ENCODE peak calls at places on chromosomes 4 and X, in five cellular contexts. One of them, this sample, is unnamed. For H3K27me3, the result is how much of the 10 kb centered on the place peaks cover.

GRCh38 chr4:7750972-7751371 is 188.7 kb downstream of the AFAP1 start:
- DNase-seq in heart right ventricle: no peak
- DNase-seq in upper lobe of right lung: no peak
- DNase-seq in PC-3: no peak
- DNase-seq in brain microvascular endothelial cell: no peak
- DNase-seq in this sample: no peak

GRCh38 chrX:130172127-130172834 is 519 bp downstream of the RAB33A start:
- DNase-seq in heart right ventricle: no peak
- DNase-seq in upper lobe of right lung: no peak
- DNase-seq in PC-3: no peak
- DNase-seq in brain microvascular endothelial cell: no peak
- DNase-seq in this sample: no peak

GRCh38 chrX:147912093-147912801 is 528 bp downstream of the FMR1 start:
- DNase-seq in heart right ventricle: no peak
- DNase-seq in upper lobe of right lung: peak
- DNase-seq in PC-3: peak
- DNase-seq in brain microvascular endothelial cell: peak
- DNase-seq in this sample: peak

GRCh38 chr4:173990879-173991231 is 292.6 kb downstream of the FBXO8 start:
- DNase-seq in heart right ventricle: peak
- DNase-seq in upper lobe of right lung: no peak
- DNase-seq in PC-3: no peak
- DNase-seq in brain microvascular endothelial cell: no peak
- DNase-seq in this sample: no peak

GRCh38 chr4:127251423-127251822 is 381.3 kb upstream of the INTU start:
- DNase-seq in heart right ventricle: no peak
- DNase-seq in upper lobe of right lung: no peak
- DNase-seq in PC-3: peak
- DNase-seq in brain microvascular endothelial cell: no peak
- DNase-seq in this sample: peak

GRCh38 chr4:185573651-185574199 is 38.4 kb upstream of the PDLIM3 start:
- DNase-seq in heart right ventricle: no peak
- DNase-seq in upper lobe of right lung: no peak
- DNase-seq in PC-3: peak
- DNase-seq in brain microvascular endothelial cell: peak
- DNase-seq in this sample: peak

GRCh38 chr4:36280555-36280954 is 861 bp upstream of the DTHD1 start:
- DNase-seq in heart right ventricle: no peak
- DNase-seq in upper lobe of right lung: no peak
- DNase-seq in PC-3: no peak
- DNase-seq in brain microvascular endothelial cell: no peak
- DNase-seq in this sample: peak

GRCh38 chrX:98371994-98372393 is 1488.3 kb downstream of the RPA4 start:
- DNase-seq in heart right ventricle: no peak
- DNase-seq in upper lobe of right lung: no peak
- DNase-seq in PC-3: no peak
- DNase-seq in brain microvascular endothelial cell: no peak
- DNase-seq in this sample: peak

GRCh38 chrX:151999813-152000212 is 25.3 kb upstream of the GABRE start:
- DNase-seq in heart right ventricle: no peak
- DNase-seq in upper lobe of right lung: no peak
- DNase-seq in PC-3: no peak
- DNase-seq in brain microvascular endothelial cell: no peak
- DNase-seq in this sample: no peak

GRCh38 chrX:71378752-71379151 is 12.6 kb downstream of the TAF1 start:
- DNase-seq in heart right ventricle: no peak
- DNase-seq in upper lobe of right lung: no peak
- DNase-seq in PC-3: no peak
- DNase-seq in brain microvascular endothelial cell: no peak
- DNase-seq in this sample: no peak

GRCh38 chr4:94642561-94642866 is 115.2 kb upstream of the BMPR1B start:
- DNase-seq in heart right ventricle: no peak
- DNase-seq in upper lobe of right lung: no peak
- DNase-seq in PC-3: no peak
- DNase-seq in brain microvascular endothelial cell: no peak
- DNase-seq in this sample: no peak

GRCh38 chrX:103329991-103330390 is at the start of gene TCEAL7:
- DNase-seq in heart right ventricle: peak
- DNase-seq in upper lobe of right lung: no peak
- DNase-seq in PC-3: no peak
- DNase-seq in brain microvascular endothelial cell: no peak
- DNase-seq in this sample: peak

GRCh38 chr4:138967313-138967712 is 48.3 kb upstream of the NOCT start:
- DNase-seq in heart right ventricle: no peak
- DNase-seq in upper lobe of right lung: no peak
- DNase-seq in PC-3: no peak
- DNase-seq in brain microvascular endothelial cell: no peak
- DNase-seq in this sample: peak

GRCh38 chrX:9677098-9677739 is 88.4 kb downstream of the GPR143 start:
- DNase-seq in heart right ventricle: peak
- DNase-seq in upper lobe of right lung: no peak
- DNase-seq in PC-3: peak
- DNase-seq in brain microvascular endothelial cell: no peak
- DNase-seq in this sample: peak

GRCh38 chr4:159941076-159941475 is 838.2 kb downstream of the RAPGEF2 start:
- DNase-seq in heart right ventricle: no peak
- DNase-seq in upper lobe of right lung: no peak
- DNase-seq in PC-3: no peak
- DNase-seq in brain microvascular endothelial cell: no peak
- DNase-seq in this sample: no peak

GRCh38 chr4:78936989-78937388 is 2.2 kb downstream of the PAQR3 start:
- DNase-seq in heart right ventricle: no peak
- DNase-seq in upper lobe of right lung: no peak
- DNase-seq in PC-3: no peak
- DNase-seq in brain microvascular endothelial cell: no peak
- DNase-seq in this sample: no peak

GRCh38 chrX:129041319-129041718 is 482.0 kb downstream of the SMARCA1 start:
- DNase-seq in heart right ventricle: no peak
- DNase-seq in upper lobe of right lung: no peak
- DNase-seq in PC-3: no peak
- DNase-seq in brain microvascular endothelial cell: no peak
- DNase-seq in this sample: no peak

GRCh38 chrX:120213438-120214265 is 37.0 kb upstream of the ZBTB33 start:
- DNase-seq in heart right ventricle: no peak
- DNase-seq in upper lobe of right lung: no peak
- DNase-seq in PC-3: peak
- DNase-seq in brain microvascular endothelial cell: peak
- DNase-seq in this sample: peak

GRCh38 chr4:62431513-62431912 is 1231.4 kb downstream of the ADGRL3 start:
- DNase-seq in heart right ventricle: no peak
- DNase-seq in upper lobe of right lung: no peak
- DNase-seq in PC-3: no peak
- DNase-seq in brain microvascular endothelial cell: no peak
- DNase-seq in this sample: peak

GRCh38 chrX:149499766-149500165 is 5.3 kb downstream of the IDS start:
- DNase-seq in heart right ventricle: no peak
- DNase-seq in upper lobe of right lung: no peak
- DNase-seq in PC-3: no peak
- DNase-seq in brain microvascular endothelial cell: no peak
- DNase-seq in this sample: no peak
- TF ChIP-seq CTCF in heart right ventricle: no peak
- TF ChIP-seq CTCF in upper lobe of right lung: no peak
- TF ChIP-seq CTCF in PC-3: no peak
- TF ChIP-seq CTCF in brain microvascular endothelial cell: no peak
- TF ChIP-seq CTCF in this sample: no peak

DNA sequence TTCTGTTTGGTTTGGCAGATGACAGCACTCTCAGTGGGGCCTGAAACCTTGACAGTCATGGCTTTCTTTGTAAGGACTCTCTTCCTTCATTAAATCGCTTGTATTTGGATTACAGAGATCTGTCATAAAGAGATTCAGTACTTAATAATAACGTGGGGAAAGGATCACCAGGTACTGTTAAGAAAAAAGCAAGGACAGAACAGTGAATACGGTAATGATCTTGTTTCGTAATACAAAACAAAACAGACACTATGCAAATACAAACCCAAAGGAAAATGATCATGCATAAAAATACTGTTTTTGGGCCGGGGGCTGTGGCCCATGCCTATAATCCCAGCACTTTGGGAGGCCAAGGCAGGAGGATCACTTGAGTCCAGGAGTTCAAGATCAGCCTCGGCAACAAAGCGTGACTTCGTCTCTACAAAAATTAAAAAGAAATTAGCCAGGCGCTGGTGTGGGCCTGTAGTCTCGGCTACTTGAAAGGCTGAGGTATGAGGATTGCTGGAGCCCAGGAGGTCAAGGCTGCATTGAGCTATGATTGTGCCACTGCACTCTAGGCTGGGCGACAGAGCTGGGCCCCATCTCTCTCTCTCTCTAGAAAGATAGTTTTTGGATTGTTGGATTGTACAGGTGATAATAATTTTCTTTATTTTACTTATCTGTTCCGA is 64.6 kb downstream of the TRAPPC11 start:
- DNase-seq in heart right ventricle: no peak
- DNase-seq in upper lobe of right lung: no peak
- DNase-seq in PC-3: no peak
- DNase-seq in brain microvascular endothelial cell: no peak
- DNase-seq in this sample: no peak
- H3K4me3 ChIP-seq in heart right ventricle: no peak
- H3K4me3 ChIP-seq in upper lobe of right lung: no peak
- H3K4me3 ChIP-seq in PC-3: peak
- H3K4me3 ChIP-seq in brain microvascular endothelial cell: no peak
- H3K4me3 ChIP-seq in this sample: no peak

DNA sequence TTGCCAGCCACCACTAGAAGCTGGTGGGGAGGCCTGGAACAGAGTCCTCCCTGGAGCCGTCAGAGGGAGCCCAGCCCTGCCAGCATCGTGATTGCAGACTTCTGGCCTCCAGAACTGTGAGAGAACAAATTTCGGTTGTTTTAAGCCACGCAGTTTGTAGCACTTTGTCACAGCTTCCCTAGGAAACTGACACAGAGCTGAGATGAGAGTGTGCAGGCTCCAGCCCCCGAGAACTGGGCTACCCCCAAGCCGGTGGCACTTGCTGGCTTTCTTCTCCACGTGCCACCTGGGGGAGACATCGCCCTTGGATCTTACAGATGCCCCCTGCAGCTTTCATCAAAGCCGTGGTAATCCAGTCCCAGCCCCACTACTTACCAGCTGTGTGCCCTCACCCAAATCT is 83.7 kb downstream of the PPP2R2C start:
- DNase-seq in heart right ventricle: no peak
- DNase-seq in upper lobe of right lung: no peak
- DNase-seq in PC-3: no peak
- DNase-seq in brain microvascular endothelial cell: no peak
- DNase-seq in this sample: no peak
- H3K27me3 ChIP-seq in heart right ventricle: under half
- H3K27me3 ChIP-seq in upper lobe of right lung: under half
- H3K27me3 ChIP-seq in PC-3: under half
- H3K27me3 ChIP-seq in brain microvascular endothelial cell: under half
- H3K27me3 ChIP-seq in this sample: under half

DNA sequence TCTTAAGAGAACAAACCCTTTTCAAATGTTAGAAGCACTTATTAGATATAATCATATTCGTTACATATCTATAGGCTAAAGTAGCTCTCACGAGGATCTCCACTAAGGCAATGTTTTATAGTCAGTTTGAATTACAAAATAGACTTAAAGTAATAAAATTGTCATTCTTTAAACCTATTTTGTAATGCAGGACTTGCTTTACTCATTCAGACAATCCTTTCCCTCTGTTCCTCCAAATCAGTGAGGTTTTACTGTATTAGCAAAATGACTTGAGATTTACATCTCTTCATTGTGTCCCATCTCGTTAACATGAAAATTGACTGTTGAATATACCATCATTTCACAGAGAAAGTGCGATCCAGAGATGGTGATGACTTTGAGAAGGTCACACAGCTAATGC is 264.4 kb downstream of the THOC2 start:
- DNase-seq in heart right ventricle: no peak
- DNase-seq in upper lobe of right lung: no peak
- DNase-seq in PC-3: no peak
- DNase-seq in brain microvascular endothelial cell: no peak
- DNase-seq in this sample: no peak
- TF ChIP-seq CTCF in heart right ventricle: no peak
- TF ChIP-seq CTCF in upper lobe of right lung: no peak
- TF ChIP-seq CTCF in PC-3: no peak
- TF ChIP-seq CTCF in brain microvascular endothelial cell: no peak
- TF ChIP-seq CTCF in this sample: no peak

GRCh38 chr4:26839534-26839951 is 21.1 kb upstream of the STIM2 start:
- DNase-seq in heart right ventricle: no peak
- DNase-seq in upper lobe of right lung: no peak
- DNase-seq in PC-3: peak
- DNase-seq in brain microvascular endothelial cell: no peak
- DNase-seq in this sample: peak

GRCh38 chr4:26838055-26838842 is 22.4 kb upstream of the STIM2 start:
- DNase-seq in heart right ventricle: no peak
- DNase-seq in upper lobe of right lung: no peak
- DNase-seq in PC-3: no peak
- DNase-seq in brain microvascular endothelial cell: no peak
- DNase-seq in this sample: no peak

GRCh38 chr4:26836539-26836938 is 24.1 kb upstream of the STIM2 start:
- DNase-seq in heart right ventricle: no peak
- DNase-seq in upper lobe of right lung: no peak
- DNase-seq in PC-3: no peak
- DNase-seq in brain microvascular endothelial cell: no peak
- DNase-seq in this sample: no peak

DNA sequence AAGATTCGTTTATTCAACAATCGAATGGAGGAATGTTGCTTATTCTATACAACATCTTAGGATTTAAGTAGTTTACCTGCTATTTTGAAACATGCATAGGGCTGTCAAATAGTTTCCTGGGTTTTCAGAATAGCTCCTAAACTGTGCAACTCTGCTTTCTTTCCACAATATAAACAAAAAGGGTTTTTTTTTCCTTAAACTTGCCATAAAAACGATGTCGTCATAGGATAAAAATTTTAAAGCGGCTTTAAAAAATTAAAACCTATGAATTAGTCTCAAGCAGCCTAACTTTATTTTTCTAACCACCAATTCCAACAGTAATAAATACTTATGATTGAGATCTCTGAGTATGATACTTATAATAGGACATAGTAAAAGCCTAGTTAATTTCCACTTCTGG is 21.6 kb upstream of the STIM2 start:
- DNase-seq in heart right ventricle: no peak
- DNase-seq in upper lobe of right lung: no peak
- DNase-seq in PC-3: no peak
- DNase-seq in brain microvascular endothelial cell: no peak
- DNase-seq in this sample: no peak
- H3K4me3 ChIP-seq in heart right ventricle: no peak
- H3K4me3 ChIP-seq in upper lobe of right lung: no peak
- H3K4me3 ChIP-seq in PC-3: no peak
- H3K4me3 ChIP-seq in brain microvascular endothelial cell: no peak
- H3K4me3 ChIP-seq in this sample: no peak

GRCh38 chrX:132802033-132802432 is 156.4 kb downstream of the HS6ST2 start:
- DNase-seq in heart right ventricle: no peak
- DNase-seq in upper lobe of right lung: no peak
- DNase-seq in PC-3: no peak
- DNase-seq in brain microvascular endothelial cell: no peak
- DNase-seq in this sample: no peak
- H3K27me3 ChIP-seq in heart right ventricle: under half
- H3K27me3 ChIP-seq in upper lobe of right lung: under half
- H3K27me3 ChIP-seq in PC-3: under half
- H3K27me3 ChIP-seq in brain microvascular endothelial cell: under half
- H3K27me3 ChIP-seq in this sample: under half

DNA sequence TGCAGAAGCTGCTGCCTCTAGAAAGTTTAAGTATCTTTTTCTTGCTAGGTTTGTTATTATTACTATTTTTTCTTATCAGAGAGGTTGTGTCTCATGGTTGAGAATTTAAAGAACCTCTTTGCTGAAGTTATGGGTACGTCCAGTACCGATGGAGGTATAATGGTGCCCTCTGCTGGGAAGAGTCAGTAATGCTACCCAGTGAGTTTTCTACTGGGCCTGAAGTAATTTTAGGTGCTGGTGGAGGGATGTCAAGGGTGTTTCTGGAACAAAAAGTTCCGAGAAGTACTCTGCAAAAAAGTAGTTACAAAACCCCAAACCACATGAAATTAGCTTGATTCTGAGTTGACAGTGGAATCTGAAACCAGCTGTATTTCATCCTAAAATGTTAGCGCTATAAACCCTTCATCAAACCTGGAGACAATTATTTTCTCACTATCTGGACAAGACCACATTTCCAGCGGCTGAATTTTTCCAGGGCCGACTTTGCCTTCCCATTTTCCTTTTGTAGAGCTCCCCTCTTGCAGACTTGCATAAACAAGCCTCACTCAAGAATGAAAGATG is 102.5 kb upstream of the MID1 start:
- DNase-seq in heart right ventricle: no peak
- DNase-seq in upper lobe of right lung: no peak
- DNase-seq in PC-3: peak
- DNase-seq in brain microvascular endothelial cell: peak
- DNase-seq in this sample: peak
- TF ChIP-seq CTCF in heart right ventricle: peak
- TF ChIP-seq CTCF in upper lobe of right lung: peak
- TF ChIP-seq CTCF in PC-3: peak
- TF ChIP-seq CTCF in brain microvascular endothelial cell: peak
- TF ChIP-seq CTCF in this sample: peak